ENCODE peak calls at places on chromosomes 2 and 18, in ten cellular contexts. M, S, O, F, V, D, U, Z, J and G are unnamed samples.
A peak's percentile ranks its signal among the peaks of the same experiment; 100 is the strongest.

GRCh38 chr2:120798569-120799215 is 63.0 kb downstream of the GLI2 start:
- DNase-seq in U (no peak), O (no peak), M (no peak), S (no peak), Z (no peak), D (no peak), J (no peak), V (no peak), F (no peak), G (no peak)

GRCh38 chr2:181685150-181685688 is 4.9 kb upstream of the NEUROD1 start:
- DNase-seq in V (peak; percentile 27), J (no peak), M (no peak), Z (peak; percentile 40), U (no peak), F (no peak), S (no peak), O (no peak), D (no peak), G (no peak)

GRCh38 chr18:37253424-37254255 is 312.0 kb downstream of the CELF4 start:
- DNase-seq in U (no peak), F (no peak), O (peak; percentile 8), V (peak; percentile 49), J (no peak), M (no peak), D (no peak), S (no peak), Z (peak; percentile 52), G (no peak)

GRCh38 chr2:54599914-54600313 is 123.5 kb upstream of the EML6 start:
- DNase-seq in D (no peak), F (no peak), S (peak; percentile 86), V (peak; percentile 27), J (peak; percentile 46), U (peak; percentile 63), Z (peak; percentile 93), M (peak; percentile 35), O (no peak), G (no peak)

GRCh38 chr2:233178994-233179847 is 72.3 kb upstream of the ATG16L1 start:
- DNase-seq in J (no peak), Z (no peak), O (no peak), M (no peak), F (no peak), D (no peak), U (no peak), S (no peak), V (no peak), G (no peak)

GRCh38 chr2:9013403-9013802 is 9.9 kb upstream of the MBOAT2 start:
- DNase-seq in V (no peak), U (no peak), O (no peak), J (no peak), F (no peak), Z (no peak), M (no peak), S (no peak), D (no peak), G (no peak)

GRCh38 chr2:74119912-74120825 is 27.5 kb downstream of the BOLA3 start:
- DNase-seq in U (peak; percentile 89), F (peak; percentile 83), J (peak; percentile 29), Z (peak; percentile 85), V (peak; percentile 89), D (peak; percentile 31), S (peak; percentile 66), O (peak; percentile 86), M (peak; percentile 76), G (no peak)

GRCh38 chr2:159086874-159087273 is 118.4 kb downstream of the TANC1 start:
- DNase-seq in S (no peak), M (no peak), O (no peak), F (no peak), J (no peak), U (no peak), D (no peak), Z (no peak), V (no peak), G (no peak)

GRCh38 chr2:199602896-199603482 is 145.2 kb upstream of the SATB2 start:
- DNase-seq in O (no peak), M (no peak), D (no peak), J (no peak), F (no peak), U (no peak), V (peak; percentile 10), Z (no peak), S (no peak), G (no peak)

GRCh38 chr2:95208101-95208500 is 780 bp downstream of the ZNF892 start:
- DNase-seq in J (no peak), O (no peak), Z (no peak), M (no peak), S (no peak), F (no peak), U (no peak), D (no peak), V (peak; percentile 32), G (no peak)
- H3K4me3 ChIP-seq in J (peak overlapping the region; percentile 62), O (peak overlapping the region; percentile 86), Z (peak overlapping the region; percentile 63), M (peak overlapping the region; percentile 70), S (peak overlapping the region; percentile 96), F (peak overlapping the region; percentile 97), U (peak overlapping the region; percentile 79), D (peak overlapping the region; percentile 77), V (peak overlapping the region; percentile 91), G (peak overlapping the region; percentile 73)

GRCh38 chr2:101830555-101830954 is 133.0 kb downstream of the MAP4K4 start:
- DNase-seq in M (no peak), J (no peak), D (no peak), Z (no peak), U (no peak), V (peak; percentile 43), O (peak; percentile 97), S (no peak), F (no peak), G (no peak)
- H3K4me3 ChIP-seq in M (no peak overlapping the region), J (no peak overlapping the region), D (no peak overlapping the region), Z (no peak overlapping the region), U (no peak overlapping the region), V (no peak overlapping the region), O (no peak overlapping the region), S (no peak overlapping the region), F (no peak overlapping the region), G (no peak overlapping the region)

GRCh38 chr18:76605341-76605929 is 110.4 kb upstream of the ZNF516 start:
- DNase-seq in Z (no peak), M (no peak), V (no peak), O (no peak), D (no peak), J (no peak), U (no peak), F (no peak), S (no peak), G (no peak)
- H3K4me3 ChIP-seq in Z (no peak overlapping the region), M (no peak overlapping the region), V (no peak overlapping the region), O (no peak overlapping the region), D (no peak overlapping the region), J (no peak overlapping the region), U (no peak overlapping the region), F (no peak overlapping the region), S (no peak overlapping the region), G (no peak overlapping the region)

GRCh38 chr2:170530284-170530745 is 184.8 kb upstream of the SP5 start:
- DNase-seq in U (peak; percentile 79), M (peak; percentile 82), F (no peak), J (peak; percentile 83), Z (peak; percentile 29), O (peak; percentile 63), D (no peak), V (peak; percentile 48), S (peak; percentile 59), G (no peak)
- H3K4me3 ChIP-seq in U (peak overlapping the region; percentile 7), M (peak overlapping the region; percentile 13), F (no peak overlapping the region), J (peak overlapping the region; percentile 4), Z (no peak overlapping the region), O (peak overlapping the region; percentile 45), D (no peak overlapping the region), V (peak overlapping the region; percentile 59), S (peak overlapping the region; percentile 8), G (no peak overlapping the region)

DNA sequence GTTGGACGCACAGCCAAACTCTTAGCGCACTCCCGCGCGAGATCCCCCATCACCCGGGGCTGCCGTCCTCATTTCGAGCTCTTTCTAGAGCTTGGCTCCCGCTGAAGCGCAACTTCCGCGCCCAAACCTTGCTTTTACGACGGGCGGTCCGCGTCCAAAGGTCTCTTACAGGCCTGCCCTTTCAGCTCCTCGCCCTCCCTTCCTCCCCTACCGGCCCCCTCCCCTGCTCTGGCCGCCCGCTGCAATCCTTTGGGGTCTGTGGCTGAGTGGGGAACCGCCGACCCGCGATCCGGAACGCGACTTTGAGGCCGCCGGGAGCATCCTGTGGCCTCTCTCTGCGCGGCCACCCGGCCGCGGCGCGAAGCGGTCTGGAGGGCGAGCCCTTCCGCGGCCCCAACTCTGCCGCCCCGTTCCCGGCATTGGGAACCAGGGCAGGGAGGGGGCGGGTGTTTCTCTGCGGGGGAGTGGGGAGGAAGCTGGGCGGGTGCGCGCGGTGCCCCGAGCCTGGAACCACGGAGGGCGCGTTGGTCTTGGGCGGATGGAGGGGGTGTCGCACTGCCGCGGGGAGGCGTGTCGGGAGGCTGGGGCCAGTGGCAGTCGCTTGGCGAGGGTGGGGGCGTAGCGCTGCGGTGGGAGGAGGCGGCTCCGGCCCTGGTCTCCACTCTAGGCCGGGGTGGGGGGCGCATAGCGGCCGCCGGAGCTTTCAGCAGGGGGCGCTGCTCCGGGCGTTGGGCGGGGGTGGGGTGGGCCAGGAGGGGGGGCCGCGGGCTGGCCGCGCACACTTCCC is at the start of gene GDF7:
- DNase-seq in F (no peak), Z (no peak), J (no peak), V (peak; percentile 56), O (peak; percentile 32), M (no peak), U (peak; percentile 60), S (no peak), D (no peak), G (no peak)
- H3K4me3 ChIP-seq in F (peak within 1 kb of the TSS; percentile 39), Z (no peak within 1 kb of the TSS), J (peak within 1 kb of the TSS; percentile 45), V (peak within 1 kb of the TSS; percentile 65), O (peak within 1 kb of the TSS; percentile 24), M (peak within 1 kb of the TSS; percentile 43), U (peak within 1 kb of the TSS; percentile 55), S (peak within 1 kb of the TSS; percentile 71), D (peak within 1 kb of the TSS; percentile 55), G (peak within 1 kb of the TSS; percentile 37)

DNA sequence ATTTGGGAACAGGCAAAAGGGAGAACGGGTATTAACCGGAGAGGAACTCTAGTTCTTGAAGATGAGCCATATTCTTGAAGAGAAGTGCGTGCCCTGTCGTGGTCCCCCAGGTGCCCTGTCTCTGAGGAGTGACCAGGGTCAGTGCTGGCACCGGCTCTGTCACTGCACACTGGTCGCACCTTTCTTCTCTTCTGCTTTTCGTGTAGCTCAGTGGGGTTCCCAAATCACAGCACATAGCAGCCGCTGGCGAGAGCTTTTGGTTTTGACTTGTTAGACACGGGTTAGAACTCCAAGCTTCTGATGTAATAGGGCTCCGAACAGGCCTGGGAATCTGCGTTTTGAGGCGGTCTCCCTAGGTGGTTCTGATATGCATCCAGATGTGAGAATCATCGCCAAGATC is 18.4 kb upstream of the LRRTM1 start:
- DNase-seq in Z (no peak), F (no peak), V (no peak), U (no peak), D (no peak), O (no peak), J (no peak), S (no peak), M (no peak), G (no peak)
- H3K4me3 ChIP-seq in Z (no peak overlapping the region), F (no peak overlapping the region), V (no peak overlapping the region), U (no peak overlapping the region), D (no peak overlapping the region), O (peak overlapping the region; percentile 45), J (no peak overlapping the region), S (no peak overlapping the region), M (no peak overlapping the region), G (no peak overlapping the region)

GRCh38 chr2:206378835-206379234 is 64.5 kb upstream of the ADAM23 start:
- DNase-seq in D (no peak), J (peak; percentile 12), F (no peak), U (no peak), O (no peak), S (no peak), Z (no peak), M (no peak), V (peak; percentile 28), G (peak; percentile 8)
- H3K4me3 ChIP-seq in D (no peak overlapping the region), J (peak overlapping the region; percentile 12), F (no peak overlapping the region), U (no peak overlapping the region), O (no peak overlapping the region), S (no peak overlapping the region), Z (no peak overlapping the region), M (no peak overlapping the region), V (no peak overlapping the region), G (no peak overlapping the region)

GRCh38 chr2:128737546-128737826 is 418.8 kb upstream of the HS6ST1 start:
- DNase-seq in Z (no peak), U (no peak), S (no peak), F (no peak), M (no peak), V (no peak), O (no peak), J (no peak), D (no peak), G (no peak)
- H3K4me3 ChIP-seq in Z (no peak overlapping the region), U (no peak overlapping the region), S (no peak overlapping the region), F (no peak overlapping the region), M (no peak overlapping the region), V (no peak overlapping the region), O (no peak overlapping the region), J (no peak overlapping the region), D (no peak overlapping the region), G (no peak overlapping the region)